ENCODE peak calls at places on chromosomes 12 and 14, in nine cellular contexts. Y is stomach, X is H1, M is HepG2, A is transverse colon, F is esophagus muscularis mucosa, T is HCT116, E is upper lobe of left lung, J is prostate gland. I is an unnamed sample.

GRCh38 chr12:55972045-55972843 is 1.6 kb upstream of the RAB5B start:
- DNase-seq in T (no peak), E (no peak), J (no peak), F (no peak), A (no peak), M (peak; percentile 60), X (no peak), Y (no peak), I (no peak)

GRCh38 chr14:37139710-37140109 is 32.7 kb downstream of the SLC25A21 start:
- DNase-seq in A (no peak), T (no peak), M (no peak), F (no peak), Y (no peak), X (no peak), J (no peak), E (no peak), I (no peak)

GRCh38 chr14:105858676-105859025 is 332.3 kb downstream of the TMEM121 start:
- DNase-seq in T (no peak), E (no peak), F (no peak), A (peak; percentile 4), M (no peak), J (no peak), Y (no peak), X (no peak), I (no peak)

GRCh38 chr12:25859976-25860375 is 98.5 kb upstream of the RASSF8 start:
- DNase-seq in Y (no peak), F (no peak), M (no peak), J (no peak), E (no peak), T (no peak), X (no peak), A (no peak), I (no peak)

GRCh38 chr12:48999371-49000131 is at the start of gene DDN:
- DNase-seq in F (no peak), E (peak; percentile 89), T (peak; percentile 45), M (no peak), Y (peak; percentile 46), X (no peak), A (no peak), J (no peak), I (no peak)

GRCh38 chr14:85002846-85003245 is 527.1 kb upstream of the FLRT2 start:
- DNase-seq in Y (no peak), M (no peak), X (no peak), A (no peak), J (no peak), E (no peak), T (no peak), F (no peak), I (no peak)

GRCh38 chr14:64217318-64217717 is 76.9 kb downstream of the ESR2 start:
- DNase-seq in J (no peak), M (no peak), Y (no peak), A (peak; percentile 47), X (no peak), T (no peak), F (no peak), E (no peak), I (no peak)

GRCh38 chr12:31106101-31106803 is 32.6 kb downstream of the DDX11 start:
- DNase-seq in F (peak; percentile 90), J (no peak), T (no peak), E (no peak), M (no peak), A (no peak), Y (no peak), X (no peak), I (peak; percentile 85)

GRCh38 chr12:97903356-97903755 is 440.8 kb downstream of the RMST start:
- DNase-seq in X (no peak), Y (no peak), M (no peak), E (no peak), J (no peak), F (no peak), A (no peak), T (no peak), I (no peak)

GRCh38 chr12:115762934-115763333 is 514.6 kb downstream of the MED13L start:
- DNase-seq in X (no peak), J (no peak), M (no peak), T (no peak), E (no peak), F (no peak), A (no peak), Y (no peak), I (no peak)

GRCh38 chr12:56188786-56189335 is 422 bp downstream of the SMARCC2 start:
- DNase-seq in X (no peak), M (no peak), E (no peak), Y (no peak), A (no peak), T (no peak), F (no peak), J (peak; percentile 13), I (no peak)

GRCh38 chr14:81162941-81163340 is 57.8 kb downstream of the GTF2A1 start:
- DNase-seq in A (no peak), J (no peak), F (no peak), X (no peak), T (peak; percentile 23), E (no peak), M (no peak), Y (no peak), I (no peak)

GRCh38 chr14:39873793-39874192 is 441.6 kb upstream of the FBXO33 start:
- DNase-seq in J (no peak), A (no peak), Y (no peak), F (no peak), X (no peak), T (no peak), M (no peak), E (no peak), I (no peak)

GRCh38 chr14:64620910-64621309 is 71.1 kb downstream of the PPP1R36 start:
- DNase-seq in X (no peak), A (no peak), J (no peak), F (no peak), E (no peak), Y (no peak), M (no peak), T (no peak), I (no peak)

GRCh38 chr14:61891251-61891650 is 129.0 kb downstream of the SNAPC1 start:
- DNase-seq in E (no peak), J (no peak), F (no peak), T (no peak), Y (no peak), X (no peak), M (no peak), A (no peak), I (no peak)

GRCh38 chr12:101782544-101782855 is 43.2 kb upstream of the SYCP3 start:
- DNase-seq in M (no peak), F (no peak), T (no peak), Y (no peak), X (no peak), A (no peak), J (no peak), E (no peak), I (no peak)

GRCh38 chr14:103091041-103091882 is 3.3 kb upstream of the EXOC3L4 start:
- DNase-seq in J (peak; percentile 42), A (peak; percentile 85), T (no peak), M (no peak), X (no peak), E (peak; percentile 94), F (no peak), Y (peak; percentile 75), I (no peak)

GRCh38 chr12:41045509-41045908 is 142.6 kb upstream of the PDZRN4 start:
- DNase-seq in E (no peak), Y (no peak), J (no peak), M (no peak), F (no peak), X (no peak), A (no peak), T (no peak), I (no peak)

GRCh38 chr12:25784669-25785068 is 173.8 kb upstream of the RASSF8 start:
- DNase-seq in J (no peak), F (no peak), A (no peak), X (no peak), Y (no peak), M (no peak), E (no peak), T (no peak), I (no peak)

GRCh38 chr12:49369723-49370145 is 2.5 kb downstream of the SPATS2 start:
- DNase-seq in Y (peak; percentile 43), T (no peak), J (no peak), M (peak; percentile 41), E (no peak), A (peak; percentile 63), X (no peak), F (no peak), I (no peak)

GRCh38 chr14:66511849-66512248 is 3.9 kb downstream of the GPHN start:
- DNase-seq in J (no peak), Y (no peak), E (no peak), M (no peak), X (no peak), A (no peak), F (no peak), T (no peak), I (no peak)

GRCh38 chr14:58832010-58832409 is 194.2 kb downstream of the DACT1 start:
- DNase-seq in T (no peak), Y (no peak), M (no peak), X (no peak), A (peak; percentile 14), J (peak; percentile 73), E (no peak), F (no peak), I (no peak)

GRCh38 chr12:121328620-121329019 is 23.6 kb downstream of the ANAPC5 start:
- DNase-seq in E (no peak), Y (no peak), J (no peak), F (no peak), A (no peak), X (no peak), M (no peak), T (no peak), I (no peak)
- TF ChIP-seq POLR2AphosphoS5 in E (no peak), Y (no peak), J (no peak), F (no peak), A (no peak), X (no peak), M (no peak), T (no peak), I (no peak)

GRCh38 chr14:24310387-24310665 is 386 bp downstream of the LTB4R2 start:
- DNase-seq in F (no peak), E (no peak), Y (no peak), M (no peak), T (no peak), J (no peak), A (peak; percentile 60), X (no peak), I (no peak)
- TF ChIP-seq POLR2A in F (no peak), E (no peak), Y (no peak), M (no peak), T (no peak), J (no peak), A (no peak), X (no peak), I (no peak)

DNA sequence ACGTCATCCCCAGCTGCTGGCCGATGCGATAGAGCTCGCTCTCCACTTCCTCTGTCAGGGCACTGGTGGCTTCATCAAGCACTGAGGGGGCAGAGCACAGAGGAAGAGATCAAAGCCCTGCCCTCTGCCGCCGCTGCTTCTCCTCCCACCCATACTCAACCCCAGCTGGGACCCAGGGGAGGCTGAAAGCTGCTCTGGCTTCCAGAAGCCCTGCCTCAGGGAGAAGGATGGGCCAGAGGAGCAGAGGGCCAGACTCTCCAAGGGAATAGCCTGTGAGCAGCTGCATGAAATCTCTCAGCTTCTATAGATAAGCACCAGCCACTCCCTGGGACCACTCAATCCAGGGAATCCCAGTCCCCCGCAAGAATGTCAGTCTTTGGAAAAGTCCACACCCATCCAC is 16.0 kb downstream of the ABCD4 start:
- DNase-seq in M (no peak), J (no peak), E (no peak), A (no peak), Y (no peak), F (no peak), X (no peak), T (no peak), I (no peak)
- H3K4me1 ChIP-seq in M (no peaks in the 10 kb centered on the region), J (no peaks in the 10 kb centered on the region), E (no peaks in the 10 kb centered on the region), A (no peaks in the 10 kb centered on the region), Y (no peaks in the 10 kb centered on the region), F (no peaks in the 10 kb centered on the region), X (no peaks in the 10 kb centered on the region), T (no peaks in the 10 kb centered on the region), I (no peaks in the 10 kb centered on the region)

GRCh38 chr12:84046869-84047268 is 865.7 kb downstream of the SLC6A15 start:
- DNase-seq in E (no peak), X (no peak), M (no peak), Y (no peak), T (no peak), J (no peak), A (no peak), F (no peak), I (no peak)
- TF ChIP-seq POLR2AphosphoS5 in E (no peak), X (no peak), M (no peak), Y (no peak), T (no peak), J (no peak), A (no peak), F (no peak), I (no peak)